ENCODE peak calls at places on chromosomes 12 and 14, in eight cellular contexts. A, F, Q, M, L, V, T and Z are unnamed samples.

GRCh38 chr12:2825133-2825532 is 9.7 kb downstream of the NRIP2 start:
- DNase-seq in M (no peak), Q (no peak), F (no peak), T (no peak), A (no peak), V (no peak), L (no peak), Z (no peak)

GRCh38 chr14:54688229-54688628 is 121.3 kb downstream of the SAMD4A start:
- DNase-seq in F (no peak), L (no peak), T (no peak), V (no peak), A (no peak), M (no peak), Q (no peak), Z (no peak)

GRCh38 chr12:116376354-116377193 is 99.1 kb upstream of the MED13L start:
- DNase-seq in V (peak), M (no peak), T (no peak), A (no peak), L (peak), Q (no peak), F (peak), Z (peak)

GRCh38 chr14:92143962-92144361 is 22.2 kb downstream of the CPSF2 start:
- DNase-seq in Q (no peak), M (no peak), T (no peak), V (no peak), F (no peak), L (no peak), A (no peak), Z (no peak)

GRCh38 chr14:88234442-88234841 is 88.6 kb downstream of the KCNK10 start:
- DNase-seq in A (no peak), Q (no peak), M (no peak), V (no peak), L (no peak), F (no peak), T (no peak), Z (no peak)

GRCh38 chr12:56189918-56190694 is 823 bp upstream of the SMARCC2 start:
- DNase-seq in F (peak), T (peak), V (peak), Q (peak), A (peak), M (peak), L (peak), Z (peak)

GRCh38 chr12:95633049-95633545 is 81.8 kb upstream of the USP44 start:
- DNase-seq in Q (no peak), T (no peak), A (no peak), V (peak), M (no peak), L (peak), F (peak), Z (peak)

GRCh38 chr12:70576341-70577282 is 60.6 kb downstream of the PTPRB start:
- DNase-seq in L (peak), T (no peak), A (no peak), Q (peak), M (peak), V (peak), F (no peak), Z (peak)

GRCh38 chr12:100460702-100461101 is 13.0 kb upstream of the NR1H4 start:
- DNase-seq in L (no peak), A (no peak), V (no peak), Q (no peak), M (no peak), T (no peak), F (no peak), Z (no peak)
- TF ChIP-seq CTCF in L (no peak), A (no peak), V (no peak), Q (no peak), M (no peak), T (no peak), F (no peak), Z (no peak)

DNA sequence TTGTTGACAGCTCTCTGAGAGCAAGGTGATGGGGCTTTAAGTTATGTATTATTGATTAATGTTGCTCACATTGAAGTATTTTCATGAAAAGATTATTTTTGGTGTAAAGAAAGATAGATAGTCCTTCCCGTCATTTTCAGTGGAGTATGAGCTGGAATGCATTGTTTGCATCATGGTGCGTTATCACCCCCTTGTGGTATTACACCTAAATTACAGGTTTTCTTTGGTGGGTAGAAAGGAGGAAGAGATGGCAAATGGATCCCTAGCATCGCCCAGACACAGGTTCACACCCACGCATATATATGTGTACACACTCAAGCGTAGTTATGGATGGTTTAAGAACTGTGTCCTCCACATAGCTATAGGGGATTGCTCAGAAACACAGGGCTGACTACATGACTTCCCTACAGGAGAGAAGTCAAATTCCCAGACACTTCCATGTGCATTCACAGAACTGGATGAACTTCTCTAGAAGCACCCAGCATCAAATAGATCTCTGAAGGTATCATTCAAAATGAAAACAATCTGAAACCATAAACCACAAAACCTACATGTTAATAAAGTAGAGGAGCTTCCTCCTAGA is 14.4 kb upstream of the SERPINA10 start:
- DNase-seq in M (no peak), L (peak), T (no peak), V (no peak), A (no peak), Q (peak), F (no peak), Z (peak)
- TF ChIP-seq CTCF in M (peak), L (peak), T (peak), V (peak), A (peak), Q (no peak), F (no peak), Z (peak)

GRCh38 chr12:119314290-119314689 is 20.2 kb upstream of the CCDC60 start:
- DNase-seq in M (no peak), Q (no peak), A (no peak), F (no peak), V (no peak), T (no peak), L (no peak), Z (no peak)

GRCh38 chr12:119322324-119322723 is 12.2 kb upstream of the CCDC60 start:
- DNase-seq in M (no peak), F (no peak), A (no peak), V (no peak), Q (no peak), T (no peak), L (no peak), Z (no peak)

GRCh38 chr12:119318811-119319210 is 15.7 kb upstream of the CCDC60 start:
- DNase-seq in T (no peak), A (no peak), L (no peak), M (no peak), V (no peak), F (no peak), Q (no peak), Z (no peak)

GRCh38 chr12:119320678-119321077 is 13.9 kb upstream of the CCDC60 start:
- DNase-seq in V (no peak), A (no peak), F (no peak), Q (no peak), L (no peak), T (no peak), M (no peak), Z (no peak)

DNA sequence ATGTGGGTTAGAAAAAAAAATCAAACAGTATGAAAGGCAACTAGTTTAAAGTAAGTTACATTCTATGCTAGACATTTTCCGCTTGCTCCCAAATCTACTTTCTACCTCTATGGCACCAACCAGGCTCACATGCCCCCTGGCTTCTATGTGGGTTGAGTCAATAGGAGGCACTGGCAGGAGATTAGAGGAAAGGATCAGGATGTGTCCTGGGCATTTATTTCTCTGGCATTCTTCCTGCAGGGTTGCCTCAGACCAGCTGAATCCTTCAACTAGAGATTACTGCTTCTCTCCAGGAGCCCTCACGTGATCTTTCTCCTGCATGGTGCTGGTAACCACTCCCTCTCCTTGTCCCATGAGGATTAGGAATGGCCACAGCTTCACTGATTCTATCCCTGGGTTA is 14.9 kb upstream of the CCDC60 start:
- DNase-seq in L (no peak), V (no peak), F (no peak), A (no peak), T (no peak), Q (no peak), M (no peak), Z (no peak)
- TF ChIP-seq CTCF in L (no peak), V (no peak), F (no peak), A (no peak), T (no peak), Q (no peak), M (no peak), Z (no peak)

GRCh38 chr12:45183263-45183662 is 32.6 kb upstream of the ANO6 start:
- DNase-seq in Q (no peak), V (peak), L (peak), F (no peak), T (no peak), A (no peak), M (no peak), Z (peak)
- TF ChIP-seq CTCF in Q (no peak), V (peak), L (peak), F (peak), T (peak), A (no peak), M (no peak), Z (peak)

GRCh38 chr12:40104461-40105264 is 1.2 kb downstream of the SLC2A13 start:
- DNase-seq in M (peak), T (no peak), F (no peak), L (no peak), V (no peak), A (no peak), Q (peak), Z (no peak)

GRCh38 chr12:40105265-40105514 is 691 bp downstream of the SLC2A13 start:
- DNase-seq in F (peak), V (peak), M (no peak), L (no peak), Q (no peak), A (no peak), T (peak), Z (peak)

GRCh38 chr12:40106202-40106533 is 287 bp upstream of the SLC2A13 start:
- DNase-seq in V (no peak), A (no peak), F (no peak), Q (no peak), M (no peak), T (no peak), L (no peak), Z (no peak)

GRCh38 chr12:40106655-40107054 is 774 bp upstream of the SLC2A13 start:
- DNase-seq in Q (no peak), F (no peak), A (no peak), L (no peak), M (no peak), V (no peak), T (no peak), Z (no peak)

DNA sequence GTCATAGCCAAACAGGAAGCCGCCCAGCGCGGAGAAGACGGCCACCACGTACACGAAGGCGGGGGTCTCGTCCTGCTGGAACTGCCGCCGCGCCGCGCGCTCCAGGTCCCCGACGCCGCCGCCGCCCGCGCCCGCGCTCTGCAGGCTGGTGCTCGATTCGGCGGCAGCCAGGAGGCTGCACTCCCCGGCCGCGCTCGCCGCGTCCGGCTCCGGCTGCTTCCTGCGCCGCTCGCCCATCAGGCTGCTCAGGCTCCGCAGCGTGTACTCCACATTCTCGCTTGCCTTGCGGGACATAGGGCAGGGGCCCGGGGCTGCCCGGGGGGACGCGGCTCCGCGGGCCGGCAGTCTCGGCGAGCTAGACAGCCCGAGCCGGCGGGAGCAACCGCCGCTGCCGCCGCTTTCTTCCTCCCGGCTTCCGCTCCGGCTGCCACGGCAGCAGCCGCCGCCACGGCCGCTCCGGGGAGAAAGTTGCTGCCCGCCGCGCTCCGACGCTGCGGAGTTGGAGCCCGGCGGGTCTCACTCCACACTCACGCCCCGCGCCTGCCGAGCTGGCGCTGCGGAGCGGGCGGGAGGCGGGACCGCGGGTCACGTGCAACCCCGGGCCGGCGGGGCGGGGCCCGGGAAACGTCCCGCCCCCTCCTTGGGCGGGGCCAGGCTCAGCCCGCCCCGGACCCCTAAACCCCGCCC is at the start of gene SLC2A13:
- DNase-seq in M (peak), Q (peak), V (peak), A (peak), T (peak), F (peak), L (peak), Z (peak)
- TF ChIP-seq CTCF in M (no peak), Q (no peak), V (no peak), A (no peak), T (no peak), F (no peak), L (no peak), Z (no peak)

GRCh38 chr12:108955225-108955835 is 65.5 kb downstream of the SVOP start:
- DNase-seq in T (no peak), A (no peak), V (peak), Q (no peak), M (peak), L (peak), F (no peak), Z (peak)

GRCh38 chr12:108948369-108948768 is 68.5 kb downstream of the DAO start:
- DNase-seq in A (no peak), F (no peak), V (no peak), L (no peak), M (no peak), Q (no peak), T (no peak), Z (peak)

GRCh38 chr12:108947097-108947496 is 67.2 kb downstream of the DAO start:
- DNase-seq in Q (no peak), V (no peak), A (no peak), L (no peak), M (no peak), F (no peak), T (no peak), Z (no peak)

GRCh38 chr12:108949976-108950375 is 70.1 kb downstream of the DAO start:
- DNase-seq in Q (no peak), F (no peak), M (no peak), V (no peak), L (no peak), A (no peak), T (no peak), Z (peak)

GRCh38 chr12:108950991-108951739 is 69.7 kb downstream of the SVOP start:
- DNase-seq in M (peak), T (peak), L (peak), V (peak), F (peak), A (peak), Q (peak), Z (peak)
- TF ChIP-seq CTCF in M (peak), T (peak), L (peak), V (peak), F (peak), A (peak), Q (peak), Z (peak)

GRCh38 chr12:46676396-46676795 is 149.4 kb downstream of the SLC38A4 start:
- DNase-seq in T (no peak), F (no peak), L (no peak), M (no peak), Q (no peak), A (no peak), V (no peak), Z (peak)

GRCh38 chr12:46679754-46680153 is 146.0 kb downstream of the SLC38A4 start:
- DNase-seq in T (no peak), F (no peak), L (no peak), A (no peak), M (no peak), Q (no peak), V (no peak), Z (no peak)

GRCh38 chr12:46676797-46677520 is 148.8 kb downstream of the SLC38A4 start:
- DNase-seq in M (no peak), V (peak), Q (no peak), T (no peak), A (no peak), L (no peak), F (no peak), Z (peak)

GRCh38 chr12:46678441-46678840 is 147.4 kb downstream of the SLC38A4 start:
- DNase-seq in Q (no peak), A (no peak), F (no peak), T (no peak), M (no peak), V (no peak), L (no peak), Z (peak)

DNA sequence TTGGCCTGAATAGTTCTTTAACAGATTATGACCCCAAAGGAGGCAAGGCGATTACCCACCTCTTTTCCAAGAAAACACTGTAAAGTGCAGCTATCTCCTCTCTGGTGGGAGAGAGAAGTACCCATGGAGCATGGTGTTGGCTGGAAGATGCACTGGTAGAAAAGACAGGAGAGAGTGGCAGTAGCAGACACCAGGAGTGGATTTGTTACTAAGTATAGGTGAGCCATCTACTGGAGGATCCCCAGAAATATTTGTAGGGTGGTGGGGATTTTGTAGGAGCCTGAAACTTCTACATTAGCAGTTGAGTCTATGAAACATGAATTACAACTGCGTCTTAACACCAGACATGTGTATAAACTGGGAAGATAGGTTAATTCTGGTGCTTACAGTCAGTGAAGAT is 148.0 kb downstream of the SLC38A4 start:
- DNase-seq in V (peak), T (no peak), A (no peak), L (peak), M (no peak), F (no peak), Q (no peak), Z (peak)
- TF ChIP-seq CTCF in V (peak), T (peak), A (no peak), L (peak), M (no peak), F (no peak), Q (no peak), Z (peak)

DNA sequence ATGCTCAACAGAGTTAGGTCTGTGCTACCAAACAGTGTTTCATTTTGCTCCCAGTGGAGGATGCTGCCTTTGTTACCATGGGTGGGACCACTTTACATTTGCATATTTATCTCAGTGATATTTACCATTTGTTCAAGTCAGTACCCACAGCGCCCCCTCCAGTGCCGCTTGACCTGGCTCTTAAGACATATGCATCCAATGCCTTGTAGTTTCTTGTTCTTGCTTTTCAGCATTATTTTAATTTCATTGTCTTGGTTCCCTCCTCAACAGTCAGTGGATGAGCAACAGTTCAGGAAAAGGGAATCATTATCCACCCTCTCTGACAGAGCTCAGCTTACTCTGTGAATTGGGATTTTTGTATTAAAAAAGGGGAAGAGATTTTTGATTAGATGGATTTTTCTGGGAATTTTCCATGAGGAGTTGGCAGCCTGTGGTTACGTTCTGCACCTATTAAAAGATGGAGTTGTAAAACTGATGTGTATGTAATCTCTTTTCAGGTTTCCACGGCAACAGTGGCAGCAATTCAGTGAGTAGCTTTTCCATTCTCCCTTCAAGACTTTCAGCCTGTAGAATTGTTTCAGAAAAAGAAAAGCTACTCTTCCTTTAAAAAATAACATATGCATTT is 240.5 kb upstream of the DAAM1 start:
- DNase-seq in V (no peak), T (peak), L (no peak), A (peak), F (no peak), M (peak), Q (peak), Z (no peak)
- TF ChIP-seq CTCF in V (no peak), T (no peak), L (no peak), A (no peak), F (no peak), M (peak), Q (peak), Z (no peak)